ENCODE peak calls at places on chromosome 12, in seven cellular contexts. C is BJ, X is amygdala, F is astrocyte of the spinal cord, J is NCI-H526, P is T47D, T is AG09309. V is an unnamed sample.

GRCh38 chr12:118102070-118102469 is 1.7 kb downstream of the VSIG10 start:
- DNase-seq in P (peak), T (no peak), F (no peak), X (no peak), J (no peak), C (no peak), V (no peak)

GRCh38 chr12:2118061-2118460 is 65.3 kb downstream of the CACNA1C start:
- DNase-seq in P (peak), F (no peak), C (no peak), J (no peak), X (no peak), T (no peak), V (no peak)

GRCh38 chr12:47808574-47809380 is 10.9 kb downstream of the HDAC7 start:
- DNase-seq in F (no peak), T (no peak), P (no peak), J (no peak), C (no peak), X (no peak), V (peak)

GRCh38 chr12:74624206-74624605 is 86.6 kb downstream of the ATXN7L3B start:
- DNase-seq in C (no peak), J (no peak), T (no peak), X (no peak), P (no peak), F (no peak), V (no peak)

GRCh38 chr12:42802688-42803279 is 213.2 kb upstream of the PRICKLE1 start:
- DNase-seq in F (peak), X (no peak), J (no peak), T (no peak), P (no peak), C (no peak), V (no peak)

GRCh38 chr12:69331482-69331845 is 16.7 kb upstream of the LYZ start:
- DNase-seq in F (peak), X (no peak), T (no peak), J (no peak), C (no peak), P (no peak), V (no peak)

GRCh38 chr12:92075425-92075891 is 70.2 kb downstream of the BTG1 start:
- DNase-seq in P (no peak), T (peak), X (no peak), J (peak), F (peak), C (no peak), V (no peak)

GRCh38 chr12:75881910-75882309 is 149.7 kb downstream of the PHLDA1 start:
- DNase-seq in J (no peak), X (no peak), P (no peak), T (no peak), C (no peak), F (peak), V (no peak)

GRCh38 chr12:40226652-40227051 is 1.9 kb downstream of the LRRK2 start:
- DNase-seq in F (peak), J (no peak), C (peak), P (no peak), X (no peak), T (peak), V (peak)

GRCh38 chr12:30753761-30754382 is 879 bp downstream of the CAPRIN2 start:
- DNase-seq in J (no peak), T (no peak), C (no peak), F (peak), P (peak), X (no peak), V (no peak)

GRCh38 chr12:1851126-1851791 is 30.9 kb downstream of the LRTM2 start:
- DNase-seq in X (no peak), P (no peak), F (peak), J (no peak), C (peak), T (peak), V (peak)

GRCh38 chr12:127619869-127620769 is 646.9 kb upstream of the TMEM132C start:
- DNase-seq in F (no peak), C (no peak), X (no peak), P (no peak), J (peak), T (no peak), V (no peak)

GRCh38 chr12:33825442-33825841 is 196.9 kb upstream of the ALG10 start:
- DNase-seq in P (no peak), F (peak), C (no peak), T (no peak), X (no peak), J (no peak), V (no peak)

GRCh38 chr12:131867891-131868675 is 26.3 kb upstream of the ULK1 start:
- DNase-seq in X (no peak), C (no peak), J (no peak), T (no peak), P (no peak), F (no peak), V (no peak)

GRCh38 chr12:121806556-121807308 is 2.9 kb downstream of the SETD1B start:
- DNase-seq in C (no peak), P (peak), X (no peak), T (no peak), F (peak), J (peak), V (no peak)

GRCh38 chr12:64452559-64453329 is 824 bp downstream of the TBK1 start:
- DNase-seq in J (peak), T (peak), P (peak), F (peak), C (peak), X (no peak), V (peak)

GRCh38 chr12:70692681-70693288 is 55.6 kb upstream of the PTPRB start:
- DNase-seq in C (no peak), T (peak), X (no peak), J (no peak), F (peak), P (peak), V (no peak)

GRCh38 chr12:105928436-105928835 is 210.3 kb downstream of the NUAK1 start:
- DNase-seq in J (no peak), P (no peak), T (no peak), F (no peak), X (no peak), C (no peak), V (no peak)